ENCODE peak calls at places on chromosomes 6 and 20, in four cellular contexts. B, H, J and S are unnamed samples.

GRCh38 chr6:28808383-28808782 is 115.4 kb downstream of the TRIM27 start:
- DNase-seq in B (no peak), H (no peak), J (no peak), S (no peak)

GRCh38 chr6:60643870-60644269 is 1642.2 kb downstream of the KHDRBS2 start:
- DNase-seq in B (no peak), H (no peak), J (no peak), S (no peak)

GRCh38 chr6:53718597-53719460 is 53.3 kb upstream of the KLHL31 start:
- DNase-seq in B (peak; percentile 65), H (peak; percentile 72), J (peak; percentile 5), S (peak; percentile 40)

GRCh38 chr6:43386492-43386891 is 17.0 kb upstream of the ZNF318 start:
- DNase-seq in B (no peak), H (no peak), J (no peak), S (no peak)

GRCh38 chr20:44650777-44651493 is 564 bp downstream of the ADA start:
- DNase-seq in B (no peak), H (no peak), J (peak; percentile 43), S (no peak)

GRCh38 chr6:33252758-33253157 is 18.9 kb downstream of the VPS52 start:
- DNase-seq in B (no peak), H (no peak), J (no peak), S (no peak)

GRCh38 chr6:117317261-117317660 is 51.9 kb downstream of the VGLL2 start:
- DNase-seq in B (peak; percentile 13), H (peak; percentile 18), J (no peak), S (no peak)

GRCh38 chr6:41705996-41706835 is 29.2 kb downstream of the TFEB start:
- DNase-seq in B (no peak), H (peak; percentile 57), J (peak; percentile 87), S (peak; percentile 93)

GRCh38 chr6:80445752-80446151 is 339.3 kb downstream of the BCKDHB start:
- DNase-seq in B (no peak), H (no peak), J (no peak), S (no peak)

GRCh38 chr6:105921781-105922180 is 164.4 kb upstream of the PRDM1 start:
- DNase-seq in B (no peak), H (no peak), J (no peak), S (no peak)